ENCODE peak calls at places on chromosomes 11 and 22, in five cellular contexts. Z, G, V, Q and M are unnamed samples.

GRCh38 chr22:17381237-17381913 is 12.1 kb downstream of the CECR2 start:
- DNase-seq in G (no peak), Z (no peak), Q (no peak), V (no peak), M (no peak)

GRCh38 chr11:104876838-104877500 is 21.3 kb downstream of the CASP12 start:
- DNase-seq in Q (no peak), G (no peak), V (no peak), Z (no peak), M (no peak)

GRCh38 chr11:121591405-121592033 is 138.8 kb upstream of the SORL1-AS1 start:
- DNase-seq in G (peak; percentile 53), Z (peak; percentile 66), Q (peak; percentile 66), V (no peak), M (peak; percentile 30)

GRCh38 chr11:13944801-13945505 is 17.6 kb upstream of the SPON1 start:
- DNase-seq in Q (no peak), Z (no peak), V (no peak), G (no peak), M (no peak)

GRCh38 chr11:76394411-76394810 is 13.3 kb downstream of the GVQW3 start:
- DNase-seq in Q (no peak), Z (no peak), V (no peak), G (no peak), M (no peak)

GRCh38 chr11:1917523-1918435 is 1.7 kb upstream of the TNNT3 start:
- DNase-seq in V (no peak), Z (no peak), G (no peak), Q (no peak), M (no peak)

GRCh38 chr11:129319751-129320150 is 55.9 kb upstream of the BARX2 start:
- DNase-seq in G (no peak), Z (peak; percentile 37), V (no peak), Q (no peak), M (no peak)

GRCh38 chr11:111370902-111371578 is 8.0 kb downstream of the POU2AF1 start:
- DNase-seq in G (no peak), Z (no peak), Q (no peak), V (no peak), M (no peak)

GRCh38 chr11:17395554-17395961 is 7.1 kb upstream of the KCNJ11 start:
- DNase-seq in Z (no peak), G (no peak), Q (no peak), V (no peak), M (no peak)

GRCh38 chr11:89175796-89176195 is 1.9 kb upstream of the TYR start:
- DNase-seq in Z (no peak), G (no peak), Q (no peak), V (no peak), M (no peak)

GRCh38 chr11:64569300-64569970 is 21.6 kb upstream of the SLC22A12 start:
- DNase-seq in V (no peak), Q (no peak), Z (no peak), G (no peak), M (no peak)

GRCh38 chr11:57150454-57150917 is 31.3 kb upstream of the LRRC55 start:
- DNase-seq in G (no peak), V (no peak), Q (no peak), Z (no peak), M (no peak)

GRCh38 chr11:73287400-73288101 is 15.4 kb downstream of the P2RY6 start:
- DNase-seq in Q (no peak), Z (no peak), G (no peak), V (no peak), M (no peak)